ENCODE peak calls at places on chromosomes 6 and 20, in four cellular contexts. T, F, G and U are unnamed samples.

GRCh38 chr6:140846518-140847277 is 1286.0 kb upstream of the GJE1 start:
- DNase-seq in T (no peak), F (no peak), G (no peak), U (no peak)

GRCh38 chr6:134741193-134741521 is 208.7 kb downstream of the ALDH8A1 start:
- DNase-seq in T (no peak), F (no peak), G (no peak), U (peak; percentile 22)

GRCh38 chr20:45370571-45371204 is 7.4 kb downstream of the TP53TG5 start:
- DNase-seq in T (no peak), F (no peak), G (no peak), U (no peak)

GRCh38 chr6:138226701-138227315 is 8.5 kb upstream of the PBOV1 start:
- DNase-seq in T (no peak), F (no peak), G (no peak), U (no peak)

GRCh38 chr6:150857062-150857905 is 8.2 kb upstream of the MTHFD1L start:
- DNase-seq in T (no peak), F (no peak), G (peak; percentile 69), U (no peak)

GRCh38 chr6:3388786-3389185 is 68.1 kb downstream of the SLC22A23 start:
- DNase-seq in T (no peak), F (no peak), G (no peak), U (no peak)

GRCh38 chr6:106448000-106448426 is 87.5 kb downstream of the CRYBG1 start:
- DNase-seq in T (no peak), F (peak; percentile 70), G (no peak), U (no peak)

GRCh38 chr6:21305827-21306469 is 287.6 kb upstream of the SOX4 start:
- DNase-seq in T (no peak), F (no peak), G (peak; percentile 58), U (no peak)

GRCh38 chr20:1438361-1438760 is 28.3 kb downstream of the NSFL1C start:
- DNase-seq in T (no peak), F (no peak), G (no peak), U (no peak)

GRCh38 chr6:7025861-7026260 is 81.9 kb upstream of the RREB1 start:
- DNase-seq in T (no peak), F (no peak), G (no peak), U (no peak)

GRCh38 chr20:19817017-19817416 is 59.0 kb downstream of the RIN2 start:
- DNase-seq in T (no peak), F (no peak), G (no peak), U (no peak)

GRCh38 chr20:35434085-35435005 is 3.7 kb downstream of the GDF5 start:
- DNase-seq in T (peak; percentile 74), F (no peak), G (no peak), U (no peak)

GRCh38 chr6:26107935-26108334 is 20.7 kb downstream of the HFE start:
- DNase-seq in T (no peak), F (no peak), G (no peak), U (no peak)

GRCh38 chr20:41249371-41249770 is 68.2 kb downstream of the ZHX3 start:
- DNase-seq in T (peak; percentile 88), F (no peak), G (peak; percentile 60), U (no peak)
- H3K4me3 ChIP-seq in T (no peak overlapping the region), F (no peak overlapping the region), G (no peak overlapping the region), U (no peak overlapping the region)

GRCh38 chr6:52506502-52506875 is 70.4 kb downstream of the TRAM2 start:
- DNase-seq in T (no peak), F (no peak), G (no peak), U (no peak)

GRCh38 chr6:52504778-52505127 is 72.1 kb downstream of the TRAM2 start:
- DNase-seq in T (no peak), F (no peak), G (no peak), U (no peak)

GRCh38 chr6:52503853-52504777 is 72.7 kb downstream of the TRAM2 start:
- DNase-seq in T (peak; percentile 97), F (no peak), G (peak; percentile 78), U (no peak)

GRCh38 chr6:52507557-52508260 is 69.2 kb downstream of the TRAM2 start:
- DNase-seq in T (no peak), F (no peak), G (no peak), U (no peak)

GRCh38 chr6:52505726-52506501 is 70.9 kb downstream of the TRAM2 start:
- DNase-seq in T (no peak), F (no peak), G (no peak), U (peak; percentile 68)
- H3K36me3 ChIP-seq in T (peaks cover 19% of the 10 kb centered on the region), F (peaks cover 28% of the 10 kb centered on the region), G (no peaks in the 10 kb centered on the region), U (peaks cover 11% of the 10 kb centered on the region)

DNA sequence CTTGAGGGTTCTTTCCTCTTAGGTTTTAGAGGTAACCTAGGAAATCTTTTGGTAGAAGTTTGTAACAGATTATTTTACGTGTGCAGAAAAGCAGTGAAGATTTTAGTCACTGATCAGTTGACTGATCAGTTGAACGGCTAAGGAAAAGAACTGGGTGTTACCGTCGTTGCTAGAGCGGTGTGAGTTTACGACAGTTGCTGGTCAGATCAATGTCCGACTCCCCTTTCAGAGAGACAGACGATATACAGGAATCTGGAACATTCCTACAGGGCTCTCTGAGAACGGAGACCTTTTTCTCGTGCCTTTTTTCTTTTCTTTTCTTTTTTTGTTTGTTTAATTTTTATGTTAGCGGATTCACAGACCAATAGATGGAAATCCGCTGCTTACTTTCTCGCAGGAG is 132.1 kb upstream of the ZNF184 start:
- DNase-seq in T (no peak), F (peak; percentile 30), G (peak; percentile 14), U (peak; percentile 60)
- H3K27me3 ChIP-seq in T (peaks cover 57% of the 10 kb centered on the region), F (peaks cover 39% of the 10 kb centered on the region), G (peaks cover 12% of the 10 kb centered on the region), U (peaks cover 3% of the 10 kb centered on the region)

DNA sequence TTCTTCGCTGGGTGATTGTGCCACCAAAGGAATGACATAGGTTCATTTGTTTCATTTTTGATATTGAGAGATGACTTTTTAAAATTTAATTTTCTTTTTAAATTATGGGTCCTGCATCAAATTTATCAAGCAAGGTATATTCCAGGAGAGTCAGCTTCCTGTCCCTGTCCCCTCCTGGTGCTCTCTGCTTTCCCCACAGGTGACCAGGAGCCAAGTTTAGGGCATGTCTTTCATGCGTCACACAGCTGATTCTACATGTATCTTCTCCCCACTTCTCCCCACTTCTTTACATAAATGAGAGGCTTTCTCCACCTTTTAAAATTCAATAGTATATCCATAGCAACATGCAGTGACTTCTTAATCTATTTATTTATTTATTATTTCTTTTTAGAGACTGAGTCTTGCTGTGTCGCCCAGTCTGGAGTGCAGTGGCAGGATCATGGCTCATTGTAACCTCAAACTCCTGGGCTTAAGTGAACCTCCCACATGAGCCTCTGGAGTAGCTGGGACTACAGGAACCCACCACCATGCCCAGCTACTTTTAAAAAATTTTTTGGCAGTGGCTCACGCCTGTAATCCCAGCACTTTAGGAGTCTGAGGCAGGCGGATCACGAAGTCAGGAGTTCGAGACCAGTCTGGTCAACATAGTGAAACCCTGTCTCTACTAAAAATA is 30.0 kb downstream of the OSBPL2 start:
- DNase-seq in T (no peak), F (no peak), G (no peak), U (no peak)
- H3K4me3 ChIP-seq in T (no peak overlapping the region), F (no peak overlapping the region), G (no peak overlapping the region), U (no peak overlapping the region)

GRCh38 chr20:17471606-17472187 is 59.5 kb downstream of the BFSP1 start:
- DNase-seq in T (no peak), F (no peak), G (no peak), U (no peak)

GRCh38 chr20:17470521-17470920 is 60.7 kb downstream of the BFSP1 start:
- DNase-seq in T (no peak), F (no peak), G (no peak), U (no peak)

GRCh38 chr20:17468073-17468840 is 62.9 kb downstream of the BFSP1 start:
- DNase-seq in T (no peak), F (no peak), G (no peak), U (no peak)

GRCh38 chr20:17466641-17467040 is 64.5 kb downstream of the BFSP1 start:
- DNase-seq in T (no peak), F (no peak), G (no peak), U (no peak)

DNA sequence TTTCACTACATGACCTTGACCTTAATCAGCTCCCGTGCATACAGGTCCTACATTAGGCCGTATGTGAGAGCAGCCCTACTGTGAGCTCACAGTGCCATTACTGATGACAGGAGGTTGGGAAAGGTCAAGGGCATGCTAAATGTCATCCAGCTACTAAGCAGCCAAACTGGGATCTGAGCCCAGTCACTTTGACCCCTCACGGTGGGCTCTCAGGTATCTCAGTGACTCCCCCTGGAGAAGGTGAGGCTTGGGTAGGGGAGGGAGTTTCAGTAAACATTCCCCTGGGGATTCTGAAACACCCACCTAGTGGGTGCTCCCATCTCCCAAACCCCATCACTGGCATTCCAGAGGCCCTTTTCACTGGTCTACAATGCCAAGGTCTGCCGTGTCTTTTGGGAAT is 61.5 kb downstream of the BFSP1 start:
- DNase-seq in T (no peak), F (no peak), G (no peak), U (no peak)
- H3K36me3 ChIP-seq in T (no peaks in the 10 kb centered on the region), F (no peaks in the 10 kb centered on the region), G (no peaks in the 10 kb centered on the region), U (no peaks in the 10 kb centered on the region)

DNA sequence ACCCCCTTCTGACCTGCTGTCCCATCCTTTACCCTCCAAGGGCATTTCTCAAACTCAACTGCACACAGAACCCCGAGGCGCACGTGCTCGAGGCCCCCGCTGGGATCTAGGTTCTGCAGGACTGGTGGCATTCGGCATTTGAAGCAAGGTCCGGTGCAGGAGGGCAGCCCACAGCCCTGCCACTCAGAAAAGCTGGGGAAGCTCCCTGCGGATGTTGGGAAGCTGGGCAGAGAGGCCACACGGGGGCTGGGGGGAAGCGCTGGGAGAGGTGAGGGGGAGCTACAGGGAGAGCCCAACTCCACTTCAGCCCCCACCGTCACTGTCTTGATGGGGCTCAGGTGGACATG is 51.2 kb upstream of the SLCO4A1 start:
- DNase-seq in T (no peak), F (no peak), G (no peak), U (no peak)
- H3K27me3 ChIP-seq in T (no peaks in the 10 kb centered on the region), F (no peaks in the 10 kb centered on the region), G (peaks cover 4% of the 10 kb centered on the region), U (no peaks in the 10 kb centered on the region)

GRCh38 chr6:107535626-107536025 is 45.7 kb downstream of the SOBP start:
- DNase-seq in T (no peak), F (no peak), G (no peak), U (no peak)
- H3K4me3 ChIP-seq in T (no peak overlapping the region), F (no peak overlapping the region), G (no peak overlapping the region), U (no peak overlapping the region)